ENCODE peak calls at places on chromosomes 2 and 18, in nine cellular contexts. P is A549, V is Panc1, Z is HCT116, T is HL-60, O is K562, A is SK-N-SH, N is GM12878, B is HepG2. Y is an unnamed sample.

GRCh38 chr2:175734679-175735078 is 267.4 kb downstream of the LNPK start:
- DNase-seq in O (no peak), V (no peak), B (no peak), P (no peak), T (no peak), N (no peak), A (no peak), Z (no peak), Y (no peak)

GRCh38 chr2:65436825-65437221 is 4.4 kb upstream of the SPRED2 start:
- DNase-seq in N (peak), T (no peak), O (peak), A (peak), P (no peak), B (no peak), Z (no peak), V (no peak), Y (peak)

GRCh38 chr2:215698566-215698965 is 262.7 kb upstream of the FN1 start:
- DNase-seq in T (no peak), V (no peak), N (no peak), A (no peak), B (no peak), P (no peak), O (no peak), Z (no peak), Y (no peak)

GRCh38 chr2:44247924-44248323 is 27.4 kb upstream of the SLC3A1 start:
- DNase-seq in N (no peak), Z (no peak), P (no peak), T (no peak), A (no peak), O (peak), B (no peak), V (no peak), Y (peak)

GRCh38 chr2:173118385-173118784 is 42.7 kb downstream of the MAP3K20 start:
- DNase-seq in V (no peak), A (no peak), T (no peak), P (no peak), N (no peak), B (no peak), Z (no peak), O (no peak), Y (no peak)

GRCh38 chr2:180394305-180394704 is 387.2 kb upstream of the CWC22 start:
- DNase-seq in B (no peak), N (no peak), V (no peak), T (no peak), A (no peak), O (no peak), P (no peak), Z (no peak), Y (no peak)

GRCh38 chr2:44100351-44100750 is 68.3 kb upstream of the PPM1B start:
- DNase-seq in N (no peak), T (peak), Z (peak), V (no peak), B (peak), A (no peak), O (no peak), P (peak), Y (no peak)

GRCh38 chr2:60324536-60324935 is 228.9 kb downstream of the BCL11A start:
- DNase-seq in N (no peak), V (no peak), B (no peak), Z (no peak), P (no peak), T (no peak), O (no peak), A (no peak), Y (no peak)

GRCh38 chr2:142124706-142125105 is 6.1 kb downstream of the LRP1B start:
- DNase-seq in N (no peak), Z (no peak), V (no peak), P (no peak), A (no peak), O (no peak), T (no peak), B (no peak), Y (no peak)

GRCh38 chr18:22223263-22223960 is 54.0 kb downstream of the GATA6 start:
- DNase-seq in Z (peak), A (no peak), P (peak), T (peak), O (peak), V (peak), N (no peak), B (peak), Y (peak)

GRCh38 chr2:113212245-113213060 is 38.7 kb downstream of the PSD4 start:
- DNase-seq in O (no peak), A (peak), P (no peak), T (no peak), N (no peak), V (no peak), Z (no peak), B (peak), Y (no peak)

GRCh38 chr2:56128235-56128634 is 55.6 kb upstream of the CCDC85A start:
- DNase-seq in T (no peak), B (no peak), A (no peak), Z (no peak), N (no peak), P (no peak), O (no peak), V (no peak), Y (no peak)

GRCh38 chr18:47262397-47263196 is 11.1 kb upstream of the SKOR2 start:
- DNase-seq in Z (no peak), P (no peak), O (no peak), A (no peak), V (no peak), B (no peak), T (no peak), N (no peak), Y (peak)

GRCh38 chr2:233261819-233262555 is 10.5 kb downstream of the ATG16L1 start:
- DNase-seq in T (no peak), N (no peak), Z (no peak), V (no peak), A (no peak), B (no peak), P (no peak), O (no peak), Y (no peak)

GRCh38 chr2:230414302-230414701 is 1.7 kb upstream of the SP100 start:
- DNase-seq in Z (no peak), O (no peak), T (no peak), P (no peak), V (no peak), A (no peak), B (no peak), N (no peak), Y (no peak)

GRCh38 chr2:239155806-239156480 is 244.9 kb downstream of the HDAC4 start:
- DNase-seq in A (no peak), N (no peak), V (no peak), P (no peak), Z (no peak), T (no peak), B (no peak), O (no peak), Y (no peak)

GRCh38 chr2:235539773-235540172 is 45.9 kb downstream of the AGAP1 start:
- DNase-seq in N (no peak), A (no peak), O (no peak), V (no peak), P (no peak), Z (no peak), T (no peak), B (no peak), Y (no peak)

GRCh38 chr2:197821550-197822218 is 17.3 kb downstream of the PLCL1 start:
- DNase-seq in N (no peak), B (no peak), V (no peak), O (peak), P (no peak), A (no peak), Z (no peak), T (no peak), Y (no peak)

GRCh38 chr2:69241664-69242063 is 145.4 kb downstream of the GFPT1 start:
- DNase-seq in V (no peak), O (no peak), A (no peak), P (no peak), Z (no peak), N (no peak), T (no peak), B (no peak), Y (no peak)

GRCh38 chr2:222307138-222307756 is 8.4 kb upstream of the PAX3 start:
- DNase-seq in V (no peak), B (no peak), T (no peak), Z (no peak), A (no peak), P (no peak), N (no peak), O (no peak), Y (peak)

GRCh38 chr2:166419616-166419934 is 43.8 kb upstream of the SCN9A start:
- DNase-seq in Z (peak), N (no peak), A (no peak), O (peak), V (no peak), P (no peak), T (no peak), B (peak), Y (peak)

GRCh38 chr2:42854207-42854818 is 61.9 kb upstream of the HAAO start:
- DNase-seq in T (no peak), A (no peak), V (no peak), P (no peak), N (no peak), O (no peak), Z (no peak), B (peak), Y (no peak)

GRCh38 chr2:85265304-85265703 is 62.5 kb downstream of the TGOLN2 start:
- DNase-seq in O (no peak), V (no peak), Z (no peak), N (no peak), P (no peak), A (no peak), B (no peak), T (no peak), Y (no peak)

GRCh38 chr2:20635698-20636584 is 15.0 kb downstream of the HS1BP3 start:
- DNase-seq in A (peak), Z (peak), B (peak), V (no peak), T (no peak), P (peak), O (peak), N (no peak), Y (peak)

GRCh38 chr18:59690216-59691045 is 6.8 kb downstream of the CCBE1 start:
- DNase-seq in O (no peak), A (no peak), Z (no peak), B (no peak), T (no peak), P (no peak), N (no peak), V (no peak), Y (peak)

GRCh38 chr2:58571181-58571852 is 330.2 kb upstream of the FANCL start:
- DNase-seq in O (peak), A (peak), T (peak), B (peak), Z (peak), N (peak), V (peak), P (peak), Y (peak)

GRCh38 chr18:8851659-8852058 is 146.3 kb downstream of the MTCL1 start:
- DNase-seq in T (no peak), N (no peak), Z (no peak), A (no peak), B (no peak), O (no peak), P (no peak), V (no peak), Y (no peak)

GRCh38 chr2:11616851-11617415 is 53.1 kb downstream of the NTSR2 start:
- DNase-seq in O (no peak), P (no peak), V (no peak), A (no peak), T (no peak), B (no peak), N (no peak), Z (no peak), Y (no peak)

GRCh38 chr2:108612514-108613183 is 78.4 kb downstream of the LIMS1 start:
- DNase-seq in N (peak), A (no peak), T (no peak), P (no peak), Z (no peak), V (no peak), O (peak), B (no peak), Y (no peak)

GRCh38 chr2:239770240-239770639 is 254.9 kb downstream of the NDUFA10 start:
- DNase-seq in N (no peak), B (no peak), A (no peak), O (no peak), V (no peak), P (no peak), Z (no peak), T (no peak), Y (no peak)

GRCh38 chr18:62510744-62511143 is 12.1 kb upstream of the ZCCHC2 start:
- DNase-seq in V (no peak), O (no peak), P (no peak), Z (no peak), A (no peak), N (no peak), B (peak), T (no peak), Y (no peak)

GRCh38 chr2:68709421-68709911 is 25.1 kb upstream of the ARHGAP25 start:
- DNase-seq in P (peak), Z (peak), N (no peak), A (peak), O (peak), T (no peak), B (peak), V (peak), Y (peak)

GRCh38 chr2:127954857-127955256 is 69.1 kb upstream of the AMMECR1L start:
- DNase-seq in A (no peak), N (no peak), B (no peak), T (no peak), P (no peak), O (no peak), Z (no peak), V (no peak), Y (no peak)

GRCh38 chr2:42978175-42978886 is 185.9 kb upstream of the HAAO start:
- DNase-seq in N (no peak), Z (no peak), P (no peak), O (no peak), T (no peak), B (peak), V (no peak), A (peak), Y (no peak)

GRCh38 chr2:66897676-66898280 is 462.9 kb downstream of the MEIS1 start:
- DNase-seq in O (no peak), P (no peak), Z (no peak), B (no peak), T (no peak), A (no peak), N (no peak), V (no peak), Y (no peak)

GRCh38 chr18:50775726-50776125 is 44.1 kb downstream of the MRO start:
- DNase-seq in T (no peak), O (no peak), N (no peak), P (no peak), Z (no peak), B (no peak), V (no peak), A (no peak), Y (no peak)

GRCh38 chr18:23648456-23648855 is 14.3 kb downstream of the ANKRD29 start:
- DNase-seq in V (no peak), T (no peak), A (no peak), Z (no peak), O (no peak), N (no peak), B (no peak), P (no peak), Y (no peak)
- TF ChIP-seq REST in V (no peak), T (no peak), A (no peak), Z (no peak), O (no peak), N (no peak), B (no peak), P (no peak), Y (no peak)

GRCh38 chr2:24592436-24593100 is 101.5 kb downstream of the NCOA1 start:
- DNase-seq in B (no peak), N (no peak), P (no peak), A (no peak), O (no peak), Z (no peak), T (no peak), V (no peak), Y (peak)

GRCh38 chr2:24594283-24594682 is 103.2 kb downstream of the NCOA1 start:
- DNase-seq in B (no peak), Z (no peak), P (no peak), T (no peak), A (no peak), V (no peak), N (no peak), O (no peak), Y (no peak)

GRCh38 chr2:24597181-24597870 is 106.3 kb downstream of the NCOA1 start:
- DNase-seq in B (no peak), V (no peak), Z (no peak), O (no peak), P (no peak), A (no peak), T (no peak), N (no peak), Y (no peak)
- TF ChIP-seq REST in B (no peak), V (no peak), Z (no peak), O (no peak), P (no peak), A (no peak), T (no peak), N (no peak), Y (no peak)

DNA sequence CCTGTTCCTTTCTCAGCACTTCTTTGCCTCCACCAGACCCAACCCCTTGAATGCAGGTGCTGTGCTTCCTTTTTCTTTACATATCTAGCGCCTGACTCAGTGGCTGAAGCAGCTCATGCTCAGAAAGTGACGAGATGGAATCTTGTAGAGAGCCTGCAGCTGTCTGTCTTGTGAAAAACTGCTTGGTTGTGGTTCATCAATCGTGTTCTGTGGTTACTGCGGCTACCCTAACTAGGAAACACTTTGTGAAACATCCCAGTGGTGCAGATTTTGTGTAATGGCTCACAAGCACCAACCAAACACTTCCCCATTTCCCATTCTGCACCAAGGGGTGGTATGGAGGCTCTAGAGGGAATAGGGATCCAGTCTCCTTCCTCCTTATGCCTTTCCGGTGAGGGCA is 307.2 kb upstream of the MMADHC start:
- DNase-seq in V (no peak), B (no peak), T (peak), P (no peak), O (no peak), N (no peak), A (no peak), Z (no peak), Y (no peak)
- TF ChIP-seq REST in V (no peak), B (no peak), T (no peak), P (no peak), O (no peak), N (no peak), A (no peak), Z (no peak), Y (no peak)

DNA sequence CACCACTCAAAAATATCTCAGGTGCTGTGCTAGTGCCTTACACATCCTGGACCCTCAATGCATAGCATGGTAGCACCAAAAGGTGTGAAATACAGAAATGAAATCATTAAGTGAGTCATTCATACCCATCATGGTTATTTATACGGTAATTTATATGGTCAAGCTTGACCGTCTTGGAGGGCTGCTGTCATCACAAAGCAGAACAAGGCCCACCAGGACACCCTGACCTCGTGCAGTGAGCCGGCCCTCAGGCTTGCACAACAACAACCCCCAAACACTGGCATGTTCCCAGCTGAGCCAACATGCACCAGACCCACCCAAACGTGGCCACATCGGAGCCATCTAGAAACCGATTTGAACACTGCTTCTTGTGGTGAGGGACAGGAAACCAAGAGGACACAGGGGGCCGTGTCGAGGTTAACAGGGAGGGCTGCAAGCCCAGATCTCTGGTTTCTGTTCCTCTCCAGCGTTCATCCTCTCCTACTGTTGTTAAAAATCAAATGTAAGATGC is 378.5 kb upstream of the ID2 start:
- DNase-seq in V (no peak), A (no peak), T (peak), Z (no peak), O (no peak), N (peak), P (no peak), B (no peak), Y (no peak)
- TF ChIP-seq REST in V (no peak), A (no peak), T (no peak), Z (no peak), O (no peak), N (no peak), P (no peak), B (no peak), Y (no peak)

GRCh38 chr18:76875390-76876330 is 53.3 kb downstream of the ZNF236 start:
- DNase-seq in Z (peak), T (peak), V (peak), N (no peak), P (peak), O (peak), A (peak), B (peak), Y (peak)
- TF ChIP-seq REST in Z (no peak), T (no peak), V (no peak), N (no peak), P (no peak), O (no peak), A (no peak), B (no peak), Y (no peak)

GRCh38 chr2:31886700-31887099 is 124.1 kb downstream of the MEMO1 start:
- DNase-seq in B (peak), P (peak), A (no peak), N (no peak), T (no peak), Z (peak), V (no peak), O (peak), Y (peak)
- TF ChIP-seq REST in B (no peak), P (no peak), A (no peak), N (no peak), T (no peak), Z (no peak), V (no peak), O (no peak), Y (no peak)

GRCh38 chr2:73862987-73863386 is 29.8 kb upstream of the ACTG2 start:
- DNase-seq in N (no peak), T (no peak), A (no peak), Z (no peak), B (no peak), O (no peak), V (no peak), P (no peak), Y (no peak)
- TF ChIP-seq REST in N (no peak), T (no peak), A (no peak), Z (no peak), B (no peak), O (no peak), V (no peak), P (no peak), Y (no peak)

DNA sequence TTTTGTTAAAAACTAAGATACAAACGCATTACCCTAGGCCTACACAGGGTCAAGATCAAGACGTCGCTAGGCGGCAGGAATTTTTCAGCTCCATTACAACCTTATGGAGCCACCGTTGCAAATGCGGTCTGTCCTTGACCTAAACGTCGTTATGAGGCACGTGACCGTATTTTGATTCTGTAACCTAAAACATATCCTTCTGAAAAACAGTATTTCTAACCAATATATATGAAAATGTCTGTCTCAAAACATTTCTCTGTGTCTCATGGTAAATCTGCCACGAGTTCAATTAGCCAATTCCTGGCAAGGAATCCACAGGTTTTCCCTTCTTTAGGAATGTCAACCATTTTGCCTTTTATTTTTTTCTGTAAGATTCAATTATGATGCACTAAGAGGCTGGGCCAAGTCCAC is 1.7 kb downstream of the RTN4 start:
- DNase-seq in V (no peak), P (no peak), A (peak), B (peak), Z (peak), T (peak), O (peak), N (no peak), Y (peak)
- TF ChIP-seq REST in V (no peak), P (no peak), A (no peak), B (peak), Z (no peak), T (no peak), O (no peak), N (no peak), Y (no peak)

GRCh38 chr2:191086707-191087106 is 64.1 kb downstream of the STAT4 start:
- DNase-seq in P (no peak), V (no peak), B (no peak), O (no peak), N (no peak), A (no peak), Z (no peak), T (no peak), Y (no peak)
- TF ChIP-seq REST in P (no peak), V (no peak), B (no peak), O (no peak), N (no peak), A (no peak), Z (no peak), T (no peak), Y (no peak)

Y was measured in GM23338.